ENCODE peak calls at places on chromosomes 7 and 10, in seven cellular contexts. H is fibroblast of lung, Q is cardiac muscle cell, F is transverse colon, M is suprapubic skin, E is lung, J is keratinocyte. P is an unnamed sample. For H3K4me1, the result is how much of the 10 kb centered on the place peaks cover.

GRCh38 chr7:140610204-140611165 is 30.1 kb downstream of the DENND2A start:
- DNase-seq in F (no peak), H (no peak), J (no peak), E (no peak), Q (no peak), M (no peak), P (no peak)

GRCh38 chr10:132687181-132687892 is 98.6 kb downstream of the NKX6-2 start:
- DNase-seq in F (no peak), E (no peak), H (no peak), Q (no peak), M (peak), J (no peak), P (no peak)

GRCh38 chr7:54888067-54888735 is 129.2 kb upstream of the SEC61G start:
- DNase-seq in H (peak), F (no peak), J (no peak), M (no peak), Q (peak), E (no peak), P (peak)

GRCh38 chr7:6159097-6159483 is 113.3 kb downstream of the CYTH3 start:
- DNase-seq in H (no peak), E (no peak), J (no peak), F (no peak), M (no peak), Q (no peak), P (peak)

GRCh38 chr7:41501466-41501865 is 201.4 kb downstream of the INHBA start:
- DNase-seq in J (no peak), Q (no peak), H (no peak), M (no peak), E (no peak), F (no peak), P (no peak)

GRCh38 chr7:127587663-127588018 is 570 bp upstream of the ARF5 start:
- DNase-seq in E (no peak), Q (no peak), J (no peak), F (peak), H (no peak), M (no peak), P (no peak)

GRCh38 chr7:8305625-8306388 is 43.8 kb upstream of the ICA1 start:
- DNase-seq in H (no peak), F (no peak), Q (no peak), M (no peak), E (no peak), J (no peak), P (no peak)

GRCh38 chr10:21499580-21499909 is 25.9 kb downstream of the SKIDA1 start:
- DNase-seq in Q (no peak), M (no peak), J (no peak), H (no peak), F (no peak), E (no peak), P (no peak)

GRCh38 chr7:140674356-140674800 is 1.6 kb downstream of the ADCK2 start:
- DNase-seq in J (no peak), F (peak), M (peak), Q (no peak), E (peak), H (no peak), P (no peak)

GRCh38 chr7:159030490-159031134 is 114.1 kb downstream of the VIPR2 start:
- DNase-seq in Q (peak), F (peak), J (no peak), M (peak), H (no peak), E (peak), P (peak)

GRCh38 chr7:157688439-157689268 is 351.9 kb downstream of the DNAJB6 start:
- DNase-seq in J (no peak), M (peak), F (no peak), H (no peak), E (no peak), Q (no peak), P (no peak)

GRCh38 chr7:156614434-156615264 is 25.9 kb upstream of the RNF32 start:
- DNase-seq in Q (no peak), H (no peak), E (no peak), M (no peak), F (peak), J (no peak), P (no peak)

GRCh38 chr7:23012797-23013714 is 874 bp downstream of the HYCC1 start:
- DNase-seq in H (peak), M (peak), Q (no peak), E (no peak), J (no peak), F (peak), P (no peak)

GRCh38 chr7:44750424-44750823 is 1.8 kb downstream of the ZMIZ2 start:
- DNase-seq in M (no peak), Q (no peak), F (no peak), H (no peak), E (no peak), J (no peak), P (no peak)

GRCh38 chr7:44750921-44751571 is 2.4 kb downstream of the ZMIZ2 start:
- DNase-seq in H (peak), E (no peak), Q (no peak), F (peak), M (no peak), J (no peak), P (no peak)

GRCh38 chr7:44749992-44750391 is 1.3 kb downstream of the ZMIZ2 start:
- DNase-seq in F (no peak), M (no peak), E (no peak), H (no peak), Q (no peak), J (no peak), P (no peak)

GRCh38 chr7:44748042-44748947 is at the start of gene ZMIZ2:
- DNase-seq in H (peak), E (peak), M (peak), F (peak), Q (peak), J (no peak), P (peak)

GRCh38 chr7:44748948-44749731 is 493 bp downstream of the ZMIZ2 start:
- DNase-seq in E (no peak), H (no peak), Q (no peak), J (no peak), F (no peak), M (no peak), P (no peak)
- H3K4me1 ChIP-seq in E (under half), H (under half), Q (under half), J (under half), F (under half), M (under half), P (under half)

GRCh38 chr7:112383671-112384417 is 66.4 kb upstream of the IFRD1 start:
- DNase-seq in E (no peak), H (peak), Q (peak), M (no peak), J (no peak), F (no peak), P (no peak)
- TF ChIP-seq CTCF in E (no peak), H (no peak), Q (peak), M (no peak), J (peak), F (no peak), P (no peak)

GRCh38 chr7:92762853-92763252 is 73.5 kb downstream of the CDK6 start:
- DNase-seq in M (no peak), Q (no peak), F (no peak), E (no peak), J (no peak), H (peak), P (no peak)
- H3K4me1 ChIP-seq in M (under half), Q (under half), F (under half), E (under half), J (half or more), H (under half), P (under half)

GRCh38 chr10:27285093-27285492 is 44.5 kb upstream of the ACBD5 start:
- DNase-seq in J (no peak), F (no peak), H (no peak), M (no peak), E (no peak), Q (peak), P (no peak)
- TF ChIP-seq CTCF in J (peak), F (no peak), H (peak), M (no peak), E (no peak), Q (peak), P (peak)

GRCh38 chr7:4709187-4709586 is 27.1 kb downstream of the FOXK1 start:
- DNase-seq in F (no peak), E (no peak), M (no peak), J (no peak), H (no peak), Q (no peak), P (no peak)
- H3K4me1 ChIP-seq in F (under half), E (under half), M (half or more), J (under half), H (under half), Q (under half), P (under half)

DNA sequence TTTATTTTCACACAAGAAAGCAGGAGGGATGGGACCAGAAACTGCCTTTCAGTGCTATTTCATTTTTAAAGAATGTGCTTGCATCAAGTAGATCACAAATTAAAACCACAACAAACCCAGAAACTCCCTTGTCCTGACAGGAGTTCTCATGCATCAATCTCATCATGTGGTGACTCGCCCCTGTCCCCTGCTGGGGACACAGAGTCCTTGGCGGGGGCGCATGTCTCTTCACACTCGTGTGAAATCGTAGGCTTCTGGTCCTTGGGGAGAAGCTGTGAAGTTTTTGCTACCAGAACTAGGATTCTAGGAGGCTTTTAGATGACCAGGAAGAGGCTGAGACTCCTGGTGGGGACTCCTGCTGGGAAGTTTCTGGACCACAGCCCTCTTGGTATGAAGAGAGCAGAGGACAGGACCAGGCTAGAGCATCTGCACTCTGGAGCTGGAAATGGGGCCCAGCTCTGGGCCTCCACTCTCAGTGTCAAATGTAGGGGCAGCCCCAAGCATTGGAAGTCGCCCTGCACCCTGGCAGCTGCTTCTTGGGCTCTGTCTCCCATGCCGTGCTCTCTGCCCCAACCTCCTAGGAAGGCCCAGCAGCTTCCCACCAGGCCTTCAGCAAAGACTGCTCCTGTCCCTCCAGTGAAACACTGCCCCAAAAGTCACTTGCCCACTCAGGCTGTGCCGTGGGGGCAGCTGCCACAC is 9.8 kb upstream of the OPN4 start:
- DNase-seq in E (no peak), J (no peak), Q (no peak), F (no peak), H (peak), M (no peak), P (no peak)
- TF ChIP-seq CTCF in E (no peak), J (peak), Q (no peak), F (no peak), H (no peak), M (peak), P (peak)

GRCh38 chr10:2986341-2986933 is 80.9 kb upstream of the PFKP start:
- DNase-seq in E (no peak), J (no peak), Q (no peak), H (no peak), M (no peak), F (peak), P (no peak)

GRCh38 chr10:2987185-2987768 is 80.1 kb upstream of the PFKP start:
- DNase-seq in Q (no peak), E (no peak), J (no peak), M (no peak), F (no peak), H (no peak), P (no peak)

GRCh38 chr10:2985729-2986232 is 81.6 kb upstream of the PFKP start:
- DNase-seq in Q (no peak), J (peak), F (peak), M (no peak), H (peak), E (peak), P (no peak)

GRCh38 chr10:2982146-2982545 is 85.2 kb upstream of the PFKP start:
- DNase-seq in M (no peak), H (no peak), Q (no peak), J (no peak), E (no peak), F (no peak), P (no peak)

GRCh38 chr10:2984682-2985081 is 82.7 kb upstream of the PFKP start:
- DNase-seq in J (no peak), Q (no peak), E (no peak), M (no peak), F (no peak), H (no peak), P (no peak)
- H3K4me1 ChIP-seq in J (under half), Q (under half), E (under half), M (under half), F (under half), H (under half), P (under half)

DNA sequence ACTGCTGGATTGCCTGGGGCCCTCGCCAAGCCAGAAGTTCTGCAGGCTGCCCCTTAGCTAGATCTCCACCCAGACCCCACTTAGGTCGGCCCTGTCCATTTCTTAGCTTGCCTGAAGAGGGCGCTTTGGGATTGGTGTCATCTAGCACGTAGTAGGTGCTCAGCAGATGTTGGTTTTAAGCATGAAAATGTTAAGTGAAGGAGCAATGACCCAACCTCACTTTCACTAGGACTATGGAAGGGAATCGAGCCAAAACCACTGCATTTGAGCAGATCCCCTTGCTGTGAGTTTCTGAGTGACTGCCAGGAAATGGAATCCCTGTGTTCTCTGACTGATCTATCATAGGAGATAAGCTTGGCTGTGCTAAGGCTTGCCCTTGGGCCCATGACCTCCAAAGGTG is 131.7 kb upstream of the EEPD1 start:
- DNase-seq in F (no peak), Q (peak), E (no peak), M (no peak), H (peak), J (no peak), P (no peak)
- TF ChIP-seq CTCF in F (no peak), Q (peak), E (no peak), M (no peak), H (peak), J (peak), P (peak)

GRCh38 chr7:102284399-102284798 is 2.3 kb upstream of the SH2B2 start:
- DNase-seq in H (no peak), M (no peak), E (no peak), F (peak), J (no peak), Q (no peak), P (no peak)

GRCh38 chr7:102283477-102284189 is 3.0 kb upstream of the SH2B2 start:
- DNase-seq in Q (no peak), F (no peak), M (no peak), J (no peak), H (no peak), E (no peak), P (no peak)

GRCh38 chr7:102286237-102287081 is at the start of gene SH2B2:
- DNase-seq in F (peak), E (peak), H (peak), M (peak), J (no peak), Q (peak), P (peak)

GRCh38 chr7:102285541-102286236 is 979 bp upstream of the SH2B2 start:
- DNase-seq in E (no peak), Q (no peak), M (no peak), J (no peak), F (no peak), H (no peak), P (no peak)

GRCh38 chr7:102284891-102285540 is 1.7 kb upstream of the SH2B2 start:
- DNase-seq in J (no peak), H (no peak), F (peak), Q (no peak), E (peak), M (no peak), P (peak)
- H3K4me1 ChIP-seq in J (under half), H (under half), F (under half), Q (under half), E (under half), M (under half), P (under half)

GRCh38 chr10:127715249-127715648 is 21.7 kb upstream of the FOXI2 start:
- DNase-seq in E (no peak), F (no peak), J (no peak), Q (no peak), M (no peak), H (no peak), P (no peak)
- TF ChIP-seq CTCF in E (no peak), F (no peak), J (no peak), Q (no peak), M (no peak), H (no peak), P (no peak)

P was measured in BE2C.